ENCODE peak calls at places on chromosomes 1 and 21, in four cellular contexts. E is GM12878, A is H1, G is HepG2. H is an unnamed sample.

GRCh38 chr1:238895911-238896310 is 490.5 kb upstream of the CHRM3 start:
- DNase-seq in E (no peak), G (no peak), A (no peak), H (no peak)

GRCh38 chr1:221418346-221418745 is 323.5 kb downstream of the DUSP10 start:
- DNase-seq in A (no peak), G (no peak), E (no peak), H (no peak)

GRCh38 chr1:61914823-61915482 is 172.7 kb downstream of the PATJ start:
- DNase-seq in E (no peak), G (peak; percentile 96), A (no peak), H (no peak)

GRCh38 chr1:57336793-57337192 is 87.1 kb downstream of the DAB1 start:
- DNase-seq in G (no peak), A (no peak), E (no peak), H (peak; percentile 20)

GRCh38 chr1:203046984-203047630 is 20.8 kb downstream of the PPFIA4 start:
- DNase-seq in A (no peak), E (no peak), G (no peak), H (no peak)

GRCh38 chr21:31656199-31657095 is 3.0 kb upstream of the SOD1 start:
- DNase-seq in E (no peak), A (no peak), G (no peak), H (no peak)

GRCh38 chr1:19079541-19079940 is 123.1 kb upstream of the IFFO2 start:
- DNase-seq in G (no peak), E (no peak), A (no peak), H (no peak)

GRCh38 chr1:204294371-204294770 is 65.4 kb downstream of the PLEKHA6 start:
- DNase-seq in E (no peak), G (peak; percentile 44), A (no peak), H (no peak)

GRCh38 chr21:39137248-39138186 is 45.7 kb downstream of the PSMG1 start:
- DNase-seq in G (peak; percentile 43), A (peak; percentile 64), E (no peak), H (peak; percentile 66)

GRCh38 chr1:236850580-236850979 is 55.5 kb downstream of the MTR start:
- DNase-seq in E (no peak), G (no peak), A (no peak), H (no peak)

GRCh38 chr1:78232630-78233029 is 186.9 kb downstream of the GIPC2 start:
- DNase-seq in G (no peak), A (no peak), E (no peak), H (no peak)

GRCh38 chr1:78240755-78241154 is 195.0 kb downstream of the GIPC2 start:
- DNase-seq in E (no peak), A (no peak), G (no peak), H (no peak)

GRCh38 chr1:78231894-78232293 is 186.1 kb downstream of the GIPC2 start:
- DNase-seq in G (no peak), E (no peak), A (no peak), H (no peak)

GRCh38 chr1:78236711-78237110 is 190.9 kb downstream of the GIPC2 start:
- DNase-seq in A (no peak), G (no peak), E (no peak), H (no peak)

DNA sequence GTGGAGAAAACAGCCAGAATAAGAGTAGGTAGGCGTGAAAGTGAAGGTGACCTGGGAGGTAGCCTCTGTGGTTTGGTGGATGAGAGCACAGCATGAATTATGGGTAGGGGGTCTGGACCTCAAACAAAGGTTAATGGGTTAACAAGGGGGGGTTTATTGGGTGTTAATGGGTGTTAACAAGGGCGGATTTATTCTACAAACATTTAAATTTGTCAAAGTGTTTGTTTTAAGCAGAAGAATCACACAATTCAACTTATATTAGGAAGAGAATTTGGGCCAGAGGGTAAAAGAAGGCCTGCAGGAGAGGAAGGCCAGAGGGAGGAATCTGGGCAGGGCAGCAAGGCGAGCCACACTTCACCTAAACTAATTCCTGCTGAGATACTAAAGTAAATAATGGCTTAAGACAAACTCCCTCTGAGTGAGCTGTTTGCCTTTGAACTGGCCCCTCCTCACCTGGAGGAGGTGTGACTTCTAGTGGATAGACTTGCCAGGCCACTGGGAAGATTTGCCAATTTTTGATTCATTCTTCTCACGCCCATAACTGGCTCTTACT is 191.7 kb downstream of the GIPC2 start:
- DNase-seq in E (no peak), A (no peak), G (no peak), H (peak; percentile 42)
- TF ChIP-seq SUZ12 in E (no peak), A (no peak), G (no peak), H (no peak)

DNA sequence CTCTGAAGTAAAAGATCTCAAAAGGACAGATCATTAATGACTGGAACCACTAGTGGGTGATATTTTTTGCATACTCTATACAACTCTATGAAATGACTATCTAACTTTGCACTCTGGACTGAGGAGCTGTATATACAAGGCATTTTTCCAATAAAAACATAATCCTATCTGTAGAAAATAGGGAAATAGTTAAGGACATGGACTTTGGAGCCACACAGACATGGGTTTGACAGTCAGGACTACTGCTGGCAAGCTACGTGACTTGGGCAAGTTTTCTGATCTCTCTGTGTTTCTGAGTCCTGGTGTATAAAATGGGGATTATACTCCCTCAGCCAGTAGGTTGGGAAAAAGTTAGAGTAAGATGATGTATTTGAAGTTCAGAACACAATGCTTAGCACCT is 20.9 kb upstream of the HSD3B2 start:
- DNase-seq in G (no peak), E (no peak), A (no peak), H (no peak)
- TF ChIP-seq YY1 in G (no peak), E (no peak), A (no peak), H (no peak)

DNA sequence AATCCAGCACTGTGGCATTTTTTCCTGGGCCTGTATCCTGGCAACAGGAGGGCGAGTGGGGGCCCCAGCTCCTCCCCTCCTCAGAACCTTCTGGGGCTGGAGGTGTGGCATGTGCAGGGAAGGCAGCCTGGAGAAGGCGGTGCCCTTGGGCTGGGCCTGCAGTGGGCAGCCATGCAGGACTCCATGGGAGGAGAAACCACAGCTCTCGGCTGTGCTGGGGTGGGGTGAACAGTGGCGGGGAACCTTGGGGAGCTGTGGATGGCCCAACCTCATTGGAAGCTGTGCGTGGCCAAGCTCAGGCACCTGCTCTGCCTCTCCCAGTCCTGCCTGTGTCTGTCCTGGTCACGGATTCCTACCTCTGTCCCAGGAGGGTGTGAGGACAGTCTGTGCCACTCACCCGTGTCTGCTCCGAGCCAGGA is 15.7 kb downstream of the COL18A1 start:
- DNase-seq in A (no peak), G (no peak), E (no peak), H (no peak)
- TF ChIP-seq ZNF274 in A (no peak), G (no peak), E (no peak), H (no peak)

GRCh38 chr1:87983841-87984240 is 655.2 kb downstream of the LMO4 start:
- DNase-seq in G (no peak), A (no peak), E (no peak), H (no peak)

GRCh38 chr1:87981810-87982209 is 653.1 kb downstream of the LMO4 start:
- DNase-seq in G (no peak), E (no peak), A (no peak), H (no peak)

GRCh38 chr1:87986154-87986914 is 657.7 kb downstream of the LMO4 start:
- DNase-seq in G (no peak), E (no peak), A (no peak), H (no peak)

GRCh38 chr1:87981386-87981785 is 652.7 kb downstream of the LMO4 start:
- DNase-seq in E (no peak), A (no peak), G (no peak), H (no peak)

DNA sequence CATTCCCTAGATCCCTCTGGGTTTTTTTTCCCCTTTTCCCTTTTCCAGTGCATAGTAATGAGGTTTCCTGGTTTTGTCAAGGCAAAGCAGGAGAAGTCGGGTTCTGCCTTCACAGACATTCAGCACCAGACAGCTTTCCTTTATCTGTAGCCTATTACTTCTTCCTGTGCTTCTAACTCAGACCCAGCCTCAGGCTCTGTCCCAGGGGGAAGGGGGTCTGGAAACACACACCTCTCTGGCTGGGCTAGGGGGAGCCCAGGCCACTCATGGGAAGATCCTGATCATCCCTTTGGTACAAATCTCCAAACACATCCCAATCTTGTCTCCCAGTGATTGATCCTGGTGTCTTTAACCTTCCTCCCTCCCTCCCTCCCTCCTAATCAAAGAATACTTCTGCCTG is 656.4 kb downstream of the LMO4 start:
- DNase-seq in A (no peak), E (no peak), G (no peak), H (no peak)
- TF ChIP-seq SUZ12 in A (no peak), E (no peak), G (no peak), H (no peak)

GRCh38 chr1:81498370-81499184 is 302.2 kb upstream of the ADGRL2 start:
- DNase-seq in E (no peak), G (no peak), A (no peak), H (no peak)

GRCh38 chr1:81489372-81489934 is 311.3 kb upstream of the ADGRL2 start:
- DNase-seq in A (no peak), G (no peak), E (no peak), H (no peak)

GRCh38 chr1:81492628-81493027 is 308.1 kb upstream of the ADGRL2 start:
- DNase-seq in A (no peak), E (no peak), G (no peak), H (no peak)

DNA sequence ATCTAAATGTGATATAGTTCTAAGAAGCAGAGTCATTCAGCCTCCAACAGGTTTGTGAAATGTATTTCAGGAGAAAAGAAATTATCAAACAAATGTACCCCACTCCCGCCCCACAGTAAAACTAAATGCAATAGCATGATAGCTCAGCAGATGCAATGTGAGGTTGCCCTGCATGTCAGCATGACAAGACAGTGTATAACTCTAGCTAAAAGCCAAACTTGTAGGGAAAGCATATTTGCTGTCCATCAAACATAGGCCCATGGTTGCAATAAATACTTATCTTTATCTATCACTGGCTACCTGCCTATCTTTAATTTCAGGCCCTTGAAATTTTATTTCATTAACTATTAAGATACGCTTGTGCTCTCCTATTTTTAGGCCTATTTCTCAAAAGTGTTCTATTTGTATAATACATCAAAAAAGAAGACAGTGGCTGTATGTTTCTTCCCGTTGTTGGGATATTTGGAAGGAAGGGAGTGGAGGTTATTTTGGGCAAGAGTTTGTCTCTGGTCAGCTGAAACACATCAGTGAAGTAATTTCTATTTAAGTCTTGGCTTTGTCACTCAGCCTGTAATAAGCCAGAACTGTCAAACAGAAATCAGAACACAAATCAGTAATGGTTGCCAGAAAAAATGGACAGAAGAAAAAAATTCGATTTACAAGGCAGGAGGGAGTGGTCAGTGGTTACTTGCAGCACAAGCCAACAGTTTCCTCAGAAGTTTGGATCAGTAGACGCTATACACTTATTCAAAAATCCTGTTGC is 307.5 kb upstream of the ADGRL2 start:
- DNase-seq in G (no peak), E (no peak), A (no peak), H (no peak)
- TF ChIP-seq YY1 in G (no peak), E (no peak), A (no peak), H (no peak)

DNA sequence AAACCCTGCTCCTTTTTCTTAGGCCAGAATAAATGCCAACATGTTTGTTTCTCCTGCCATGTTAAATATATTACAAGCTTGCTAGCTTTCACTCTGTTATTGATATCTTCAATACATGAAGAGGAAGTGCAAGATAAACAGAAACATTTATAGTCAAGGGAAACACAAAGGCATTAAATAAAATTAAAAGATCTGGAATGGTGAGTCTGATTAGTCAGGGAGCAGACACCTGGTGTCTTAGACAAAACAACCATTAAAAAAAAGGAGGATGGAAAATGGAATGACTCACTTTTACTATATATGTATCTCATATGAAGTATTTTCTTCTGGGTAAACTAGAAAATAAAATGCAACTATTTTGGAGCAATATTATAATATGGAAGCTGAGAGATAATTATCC is 123.3 kb downstream of the SMYD3 start:
- DNase-seq in A (no peak), G (no peak), E (no peak), H (no peak)
- TF ChIP-seq ZNF274 in A (no peak), G (no peak), E (no peak), H (no peak)

DNA sequence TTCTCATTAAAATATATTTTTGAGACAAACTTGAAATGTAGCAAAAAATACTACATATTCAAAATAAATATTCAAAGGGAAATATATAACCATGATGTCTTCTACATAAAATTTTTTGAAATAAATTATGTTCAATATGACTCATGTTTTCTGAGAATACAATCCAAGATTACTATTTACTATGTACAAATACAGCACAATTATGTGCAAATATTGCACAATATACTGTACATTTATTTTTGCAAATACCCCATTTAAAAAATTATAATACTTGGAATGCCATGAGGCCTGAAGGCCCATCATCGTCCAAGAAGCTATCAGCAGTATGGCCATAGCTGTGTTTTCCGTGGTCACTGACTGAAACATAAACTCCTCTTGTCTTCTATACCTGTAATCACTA is 12.3 kb downstream of the CCDC181 start:
- DNase-seq in A (no peak), G (no peak), E (no peak), H (no peak)
- TF ChIP-seq SUZ12 in A (no peak), G (no peak), E (no peak), H (no peak)

H was measured in NT2/D1.